ENCODE peak calls at places on chromosomes 6 and 20, in seven cellular contexts. X is neural progenitor cell, D is heart right ventricle, P is transverse colon, A is aorta, B is HCT116, G is adipocyte. K is an unnamed sample.
A peak's percentile ranks its signal among the peaks of the same experiment; 100 is the strongest.

GRCh38 chr20:48556956-48557355 is 270.8 kb downstream of the PREX1 start:
- DNase-seq in P (no peak), G (no peak), B (no peak), X (peak; percentile 50), D (no peak), A (no peak), K (no peak)

GRCh38 chr6:143125896-143126573 is 65.3 kb downstream of the AIG1 start:
- DNase-seq in X (no peak), D (no peak), A (no peak), G (peak; percentile 38), B (no peak), P (no peak), K (no peak)

GRCh38 chr6:36116480-36116879 is 13.8 kb upstream of the MAPK13 start:
- DNase-seq in P (no peak), B (no peak), D (no peak), A (no peak), X (no peak), G (no peak), K (no peak)

GRCh38 chr6:100381111-100381510 is 83.6 kb downstream of the SIM1 start:
- DNase-seq in X (no peak), D (no peak), B (no peak), G (peak; percentile 36), A (no peak), P (no peak), K (no peak)

GRCh38 chr6:38509713-38510112 is 130.0 kb downstream of the BTBD9 start:
- DNase-seq in G (peak; percentile 58), P (no peak), X (no peak), B (peak; percentile 59), D (no peak), A (no peak), K (no peak)

GRCh38 chr6:81465859-81466258 is 286.6 kb downstream of the TENT5A start:
- DNase-seq in B (peak; percentile 37), G (peak; percentile 55), X (peak; percentile 47), A (no peak), P (no peak), D (no peak), K (no peak)

GRCh38 chr6:28910901-28911680 is 12.7 kb downstream of the TRIM27 start:
- DNase-seq in A (no peak), B (no peak), D (no peak), X (no peak), P (no peak), G (no peak), K (no peak)

GRCh38 chr20:37294262-37294981 is 5.0 kb downstream of the MANBAL start:
- DNase-seq in X (no peak), P (no peak), A (no peak), G (peak; percentile 52), D (no peak), B (no peak), K (no peak)

GRCh38 chr6:111576302-111576701 is 29.4 kb downstream of the TRAF3IP2 start:
- DNase-seq in X (no peak), G (no peak), P (no peak), D (no peak), A (no peak), B (no peak), K (no peak)

GRCh38 chr6:69422474-69422873 is 374.3 kb downstream of the LMBRD1 start:
- DNase-seq in G (no peak), P (no peak), X (peak; percentile 39), B (no peak), D (no peak), A (no peak), K (no peak)

GRCh38 chr6:108883172-108883571 is 35.0 kb downstream of the ARMC2 start:
- DNase-seq in D (no peak), X (no peak), P (no peak), B (no peak), A (no peak), G (no peak), K (no peak)

GRCh38 chr6:37538107-37538506 is 38.4 kb upstream of the CCDC167 start:
- DNase-seq in D (no peak), G (no peak), X (no peak), B (peak; percentile 45), P (no peak), A (no peak), K (no peak)

GRCh38 chr6:25788305-25788922 is 33.9 kb downstream of the SLC17A4 start:
- DNase-seq in X (peak; percentile 54), D (peak; percentile 40), G (peak; percentile 28), A (no peak), B (peak; percentile 45), P (peak; percentile 60), K (peak; percentile 56)
- H3K4me1 ChIP-seq in X (no peaks in the 10 kb centered on the region), D (no peaks in the 10 kb centered on the region), G (no peaks in the 10 kb centered on the region), A (no peaks in the 10 kb centered on the region), B (no peaks in the 10 kb centered on the region), P (no peaks in the 10 kb centered on the region), K (no peaks in the 10 kb centered on the region)

DNA sequence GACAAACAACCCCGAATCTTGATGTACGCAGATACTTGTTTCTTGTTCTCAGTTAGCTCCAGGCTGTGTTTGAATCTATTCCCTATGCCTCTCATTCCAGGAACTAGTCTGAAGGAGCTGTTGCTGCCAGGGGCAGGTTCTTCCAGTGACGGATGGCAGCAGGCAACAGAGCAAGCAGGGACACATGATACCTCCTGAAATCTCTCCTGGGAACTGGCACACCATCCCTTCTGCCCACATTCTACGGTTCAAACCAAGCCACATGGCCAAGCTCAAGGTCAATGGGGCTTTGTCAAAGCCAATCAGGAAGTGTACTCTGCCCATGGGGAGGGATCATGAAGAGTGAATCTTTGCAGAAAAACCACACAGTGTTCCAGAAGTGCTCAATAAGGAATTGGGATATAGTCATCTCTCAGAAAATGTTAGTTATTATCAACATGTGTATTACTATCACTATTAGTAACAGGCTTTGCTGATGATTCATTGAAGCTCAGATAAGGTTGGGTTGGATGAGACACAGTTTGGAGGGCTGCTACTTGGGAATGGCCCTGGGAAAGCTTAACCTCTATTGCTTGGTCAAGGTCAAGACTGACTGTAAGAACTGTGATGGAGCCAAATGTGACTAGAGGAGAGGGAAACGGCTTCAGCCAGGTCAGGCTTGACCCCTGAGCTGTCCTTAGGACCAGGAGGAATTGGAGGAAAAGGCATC is 454.9 kb downstream of the PTPRT start:
- DNase-seq in P (no peak), B (no peak), G (no peak), D (no peak), X (no peak), A (no peak), K (no peak)
- H3K9me3 ChIP-seq in P (no peaks in the 10 kb centered on the region), B (peaks cover 6% of the 10 kb centered on the region), G (peaks cover 2% of the 10 kb centered on the region), D (no peaks in the 10 kb centered on the region), X (no peaks in the 10 kb centered on the region), A (no peaks in the 10 kb centered on the region), K (no peaks in the 10 kb centered on the region)

DNA sequence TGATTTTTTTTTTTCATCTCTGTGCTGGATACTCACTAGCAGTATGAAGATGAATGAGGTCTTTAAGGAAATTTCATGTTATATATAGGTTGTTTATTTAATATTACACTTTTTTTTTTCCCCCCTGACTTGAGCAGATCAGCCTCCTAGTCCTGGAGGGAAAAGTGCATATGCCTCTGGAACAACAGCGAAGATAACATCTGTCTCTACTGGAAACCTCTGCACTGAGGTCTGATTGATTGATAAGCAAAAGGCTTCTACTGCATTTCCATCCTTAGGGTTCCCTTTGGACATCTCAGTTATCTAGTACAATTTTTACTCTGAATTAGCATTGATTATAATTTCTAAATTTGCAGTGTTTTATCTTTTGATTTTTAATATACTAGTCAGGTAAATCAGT is 49.8 kb upstream of the KIF25 start:
- DNase-seq in P (no peak), B (no peak), X (no peak), D (no peak), A (no peak), G (no peak), K (no peak)
- H3K4me1 ChIP-seq in P (no peaks in the 10 kb centered on the region), B (no peaks in the 10 kb centered on the region), X (no peaks in the 10 kb centered on the region), D (no peaks in the 10 kb centered on the region), A (no peaks in the 10 kb centered on the region), G (no peaks in the 10 kb centered on the region), K (no peaks in the 10 kb centered on the region)

GRCh38 chr6:84249724-84250123 is 22.3 kb upstream of the CEP162 start:
- DNase-seq in B (no peak), D (no peak), P (no peak), X (no peak), A (no peak), G (no peak), K (no peak)
- H3K9me3 ChIP-seq in B (no peaks in the 10 kb centered on the region), D (no peaks in the 10 kb centered on the region), P (no peaks in the 10 kb centered on the region), X (no peaks in the 10 kb centered on the region), A (no peaks in the 10 kb centered on the region), G (no peaks in the 10 kb centered on the region), K (no peaks in the 10 kb centered on the region)

DNA sequence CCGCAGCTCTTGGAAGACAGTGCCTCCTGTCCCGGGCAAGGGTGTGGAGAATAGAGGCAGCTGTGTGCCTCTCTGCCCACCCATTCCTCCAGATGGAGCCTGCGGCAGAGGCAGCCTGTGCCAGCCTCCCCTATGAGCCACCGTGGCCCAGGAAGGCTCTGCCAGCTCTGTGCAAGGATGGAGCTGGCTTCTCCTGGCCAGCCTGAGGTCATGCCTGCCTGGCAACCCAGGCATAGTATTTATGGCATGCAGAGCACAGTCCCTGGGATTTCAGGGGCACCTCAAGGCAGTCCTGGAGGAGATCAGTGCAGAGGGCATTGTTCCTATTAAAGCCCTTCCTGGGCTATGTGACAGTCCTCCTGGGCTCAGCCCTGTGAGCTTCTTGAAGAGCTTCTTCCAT is 1.5 kb downstream of the EPB41L1 start:
- DNase-seq in X (no peak), B (no peak), A (no peak), D (no peak), P (no peak), G (no peak), K (no peak)
- H3K4me1 ChIP-seq in X (peaks cover 9% of the 10 kb centered on the region), B (peaks cover 14% of the 10 kb centered on the region), A (no peaks in the 10 kb centered on the region), D (peaks cover 28% of the 10 kb centered on the region), P (peaks cover 5% of the 10 kb centered on the region), G (peaks cover 28% of the 10 kb centered on the region), K (no peaks in the 10 kb centered on the region)

GRCh38 chr20:31392836-31393235 is 2.4 kb upstream of the DEFB119 start:
- DNase-seq in A (no peak), B (no peak), G (no peak), X (no peak), P (no peak), D (no peak), K (no peak)
- H3K9me3 ChIP-seq in A (no peaks in the 10 kb centered on the region), B (no peaks in the 10 kb centered on the region), G (no peaks in the 10 kb centered on the region), X (peaks cover 7% of the 10 kb centered on the region), P (no peaks in the 10 kb centered on the region), D (no peaks in the 10 kb centered on the region), K (no peaks in the 10 kb centered on the region)

DNA sequence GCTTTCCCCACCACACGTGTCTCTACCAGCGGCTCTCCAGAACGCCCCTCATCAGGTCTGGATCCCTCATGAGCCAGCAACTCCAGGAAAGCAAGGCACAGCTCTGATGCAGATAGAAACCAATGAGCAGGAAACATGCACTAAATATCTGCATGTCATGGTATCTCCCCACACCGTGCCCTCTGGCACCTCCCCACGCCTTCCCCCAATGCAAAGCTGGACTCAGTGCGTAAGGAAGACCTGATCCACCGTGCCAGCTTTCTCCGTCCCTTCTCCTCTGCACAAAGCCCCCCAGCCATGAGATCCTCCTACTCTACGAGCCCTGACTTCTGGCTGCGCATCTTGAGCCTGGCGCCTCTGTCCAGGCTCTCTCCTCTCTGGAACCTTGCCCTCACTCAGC is 9.4 kb downstream of the PDE10A start:
- DNase-seq in A (no peak), G (no peak), P (no peak), B (no peak), X (no peak), D (no peak), K (no peak)
- H3K4me1 ChIP-seq in A (no peaks in the 10 kb centered on the region), G (peaks cover 8% of the 10 kb centered on the region), P (no peaks in the 10 kb centered on the region), B (no peaks in the 10 kb centered on the region), X (peaks cover 8% of the 10 kb centered on the region), D (peaks cover 10% of the 10 kb centered on the region), K (no peaks in the 10 kb centered on the region)

GRCh38 chr20:59686404-59687346 is 82.3 kb downstream of the PHACTR3 start:
- DNase-seq in D (no peak), A (no peak), B (no peak), G (no peak), P (no peak), X (no peak), K (no peak)
- H3K9me3 ChIP-seq in D (no peaks in the 10 kb centered on the region), A (peaks cover 1% of the 10 kb centered on the region), B (no peaks in the 10 kb centered on the region), G (peaks cover 4% of the 10 kb centered on the region), P (no peaks in the 10 kb centered on the region), X (peaks cover 5% of the 10 kb centered on the region), K (no peaks in the 10 kb centered on the region)

K was measured in CD8-positive, alpha-beta memory T cell.